ENCODE peak calls at places on chromosomes 2 and 18, in four cellular contexts. E is EL, B is kidney, Z is PC-9. V is an unnamed sample.

GRCh38 chr18:30927517-30928075 is 114.9 kb downstream of the DSC3 start:
- DNase-seq in E (no peak), Z (no peak), B (no peak), V (no peak)

GRCh38 chr18:53422896-53423295 is 801.6 kb downstream of the MBD2 start:
- DNase-seq in Z (no peak), B (no peak), E (no peak), V (no peak)

GRCh38 chr2:191754103-191754502 is 76.2 kb downstream of the NABP1 start:
- DNase-seq in E (no peak), B (no peak), Z (no peak), V (no peak)

GRCh38 chr2:23526114-23526513 is 141.1 kb downstream of the KLHL29 start:
- DNase-seq in E (no peak), Z (no peak), B (no peak), V (no peak)

GRCh38 chr18:64091526-64091925 is 57.4 kb downstream of the LINC00305 start:
- DNase-seq in E (no peak), B (no peak), Z (no peak), V (no peak)

GRCh38 chr2:63874204-63875134 is 32.8 kb downstream of the UGP2 start:
- DNase-seq in E (no peak), B (no peak), Z (no peak), V (no peak)

GRCh38 chr2:222468338-222468737 is 44.0 kb downstream of the SGPP2 start:
- DNase-seq in B (no peak), Z (peak; percentile 14), E (peak; percentile 7), V (no peak)

GRCh38 chr2:147603434-147604225 is 241.2 kb upstream of the ACVR2A start:
- DNase-seq in B (no peak), E (no peak), Z (no peak), V (no peak)

GRCh38 chr2:43461461-43462073 is 134.3 kb downstream of the THADA start:
- DNase-seq in E (no peak), B (no peak), Z (no peak), V (no peak)

GRCh38 chr2:203973676-203974075 is 37.1 kb downstream of the ICOS start:
- DNase-seq in Z (no peak), E (no peak), B (no peak), V (no peak)

GRCh38 chr2:148021059-148021985 is at the start of gene MBD5:
- DNase-seq in Z (peak; percentile 37), E (peak; percentile 56), B (peak; percentile 83), V (peak; percentile 63)

GRCh38 chr2:10954856-10955818 is 43.4 kb downstream of the KCNF1 start:
- DNase-seq in B (peak; percentile 58), E (peak; percentile 22), Z (peak; percentile 49), V (no peak)

GRCh38 chr18:46320928-46321855 is 217.0 kb downstream of the HAUS1 start:
- DNase-seq in Z (no peak), E (peak; percentile 69), B (no peak), V (no peak)

GRCh38 chr18:24342347-24342746 is 55.3 kb downstream of the OSBPL1A start:
- DNase-seq in E (peak; percentile 60), Z (no peak), B (no peak), V (no peak)

GRCh38 chr2:56450083-56450482 is 266.3 kb downstream of the CCDC85A start:
- DNase-seq in Z (no peak), B (no peak), E (no peak), V (no peak)

GRCh38 chr2:37652199-37652640 is 19.2 kb downstream of the CDC42EP3 start:
- DNase-seq in Z (peak; percentile 80), B (no peak), E (peak; percentile 96), V (no peak)

GRCh38 chr2:11745613-11746375 is 638 bp upstream of the LPIN1 start:
- DNase-seq in E (no peak), Z (no peak), B (peak; percentile 82), V (no peak)

GRCh38 chr2:70557171-70557838 is 3.7 kb upstream of the TGFA start:
- DNase-seq in B (no peak), E (no peak), Z (no peak), V (peak; percentile 43)

GRCh38 chr2:40401896-40402295 is 50.0 kb downstream of the SLC8A1 start:
- DNase-seq in Z (peak; percentile 73), B (no peak), E (peak; percentile 95), V (no peak)

GRCh38 chr2:192035731-192036442 is 158.8 kb downstream of the TMEFF2 start:
- DNase-seq in B (no peak), E (peak; percentile 51), Z (no peak), V (no peak)

GRCh38 chr2:68088950-68089349 is 26.1 kb upstream of the C1D start:
- DNase-seq in B (no peak), Z (no peak), E (no peak), V (no peak)

GRCh38 chr2:225272173-225272572 is 127.3 kb upstream of the NYAP2 start:
- DNase-seq in Z (no peak), B (no peak), E (no peak), V (no peak)

GRCh38 chr2:21098294-21098693 is 25.5 kb upstream of the TDRD15 start:
- DNase-seq in B (no peak), Z (no peak), E (no peak), V (no peak)

GRCh38 chr18:53380063-53380639 is 844.3 kb downstream of the MBD2 start:
- DNase-seq in B (no peak), Z (no peak), E (peak; percentile 12), V (no peak)

GRCh38 chr2:160278889-160279196 is 78.8 kb upstream of the ITGB6 start:
- DNase-seq in E (peak; percentile 25), Z (no peak), B (no peak), V (no peak)

GRCh38 chr2:1739322-1739957 is 4.9 kb downstream of the PXDN start:
- DNase-seq in Z (no peak), E (no peak), B (no peak), V (no peak)

GRCh38 chr2:45342-46130 is 769 bp downstream of the FAM110C start:
- DNase-seq in E (no peak), B (peak; percentile 82), Z (peak; percentile 21), V (no peak)

GRCh38 chr2:74267068-74267467 is 68.7 kb downstream of the MTHFD2 start:
- DNase-seq in Z (peak; percentile 42), E (no peak), B (no peak), V (no peak)

GRCh38 chr2:191441761-191442160 is 196.6 kb downstream of the MYO1B start:
- DNase-seq in B (no peak), E (peak; percentile 68), Z (no peak), V (no peak)

GRCh38 chr2:46737577-46737976 is 178.0 kb downstream of the MCFD2 start:
- DNase-seq in Z (peak; percentile 20), B (no peak), E (peak; percentile 43), V (peak; percentile 51)

GRCh38 chr2:167144179-167144898 is 256.1 kb downstream of the XIRP2 start:
- DNase-seq in Z (no peak), E (peak; percentile 47), B (no peak), V (no peak)

GRCh38 chr2:64626146-64626809 is 27.4 kb downstream of the SERTAD2 start:
- DNase-seq in Z (no peak), E (no peak), B (no peak), V (no peak)

GRCh38 chr2:18924905-18925691 is 335.7 kb upstream of the NT5C1B start:
- DNase-seq in B (no peak), Z (no peak), E (peak; percentile 90), V (no peak)

GRCh38 chr2:137178955-137179377 is 413.6 kb downstream of the THSD7B start:
- DNase-seq in B (no peak), E (peak; percentile 46), Z (no peak), V (no peak)

V was measured in Caco-2.